ENCODE peak calls at places on chromosomes 5 and 9, in ten cellular contexts. F is fibroblast of pulmonary artery, R is fibroblast of mammary gland, B is body of pancreas, G is OCI-LY7, I is prostate gland, E is fibroblast of lung, P is BJ, O is AG10803, J is uterus. V is an unnamed sample.

GRCh38 chr9:132061526-132061925 is 18.1 kb downstream of the MED27 start:
- DNase-seq in G (no peak), O (no peak), B (no peak), E (no peak), F (no peak), I (no peak), P (no peak), J (no peak), R (no peak), V (no peak)

GRCh38 chr9:125992557-125992956 is 245.4 kb downstream of the PBX3 start:
- DNase-seq in O (no peak), G (no peak), F (no peak), P (no peak), J (no peak), R (no peak), E (no peak), B (no peak), I (no peak), V (no peak)

GRCh38 chr5:40691894-40692293 is 12.2 kb downstream of the PTGER4 start:
- DNase-seq in R (no peak), G (no peak), O (no peak), E (no peak), B (no peak), J (no peak), F (no peak), I (no peak), P (no peak), V (no peak)

GRCh38 chr5:103894882-103895281 is 332.3 kb upstream of the NUDT12 start:
- DNase-seq in R (peak; percentile 2), J (no peak), E (peak; percentile 44), O (peak; percentile 25), F (no peak), I (no peak), B (no peak), P (peak; percentile 22), G (no peak), V (no peak)

GRCh38 chr9:26219961-26220360 is 541.7 kb upstream of the TUSC1 start:
- DNase-seq in F (peak; percentile 5), R (peak; percentile 28), E (no peak), B (no peak), G (no peak), I (no peak), O (no peak), J (no peak), P (no peak), V (no peak)

GRCh38 chr5:117220730-117221129 is 646.1 kb upstream of the SEMA6A start:
- DNase-seq in F (peak; percentile 35), P (no peak), B (no peak), I (no peak), G (no peak), O (no peak), R (no peak), J (no peak), E (peak; percentile 12), V (no peak)

GRCh38 chr5:77356740-77357139 is 135.4 kb downstream of the WDR41 start:
- DNase-seq in F (no peak), R (peak; percentile 78), G (no peak), E (peak; percentile 68), O (peak; percentile 68), J (no peak), I (no peak), B (no peak), P (peak; percentile 70), V (peak; percentile 66)

GRCh38 chr5:181205735-181206401 is 872 bp upstream of the TRIM7 start:
- DNase-seq in P (no peak), R (no peak), G (no peak), F (peak; percentile 41), I (no peak), E (peak; percentile 39), J (no peak), O (no peak), B (no peak), V (no peak)

GRCh38 chr9:15381491-15381890 is 41.2 kb upstream of the SNAPC3 start:
- DNase-seq in F (no peak), R (no peak), P (no peak), J (no peak), I (no peak), O (no peak), B (no peak), G (no peak), E (no peak), V (no peak)

GRCh38 chr5:31824886-31825774 is 186.2 kb downstream of the PDZD2 start:
- DNase-seq in F (peak; percentile 76), R (peak; percentile 71), E (peak; percentile 42), G (peak; percentile 80), P (peak; percentile 8), J (peak; percentile 58), I (peak; percentile 65), O (peak; percentile 60), B (peak; percentile 48), V (peak; percentile 42)

GRCh38 chr5:168974081-168974480 is 326.9 kb downstream of the SLIT3 start:
- DNase-seq in F (no peak), R (peak; percentile 11), P (no peak), G (no peak), B (no peak), E (peak; percentile 53), J (no peak), I (no peak), O (peak; percentile 28), V (no peak)

GRCh38 chr5:61114441-61114840 is 47.8 kb downstream of the SMIM15 start:
- DNase-seq in E (no peak), J (no peak), G (no peak), P (no peak), O (no peak), F (no peak), R (no peak), I (no peak), B (no peak), V (no peak)

GRCh38 chr5:124812771-124813358 is 66.4 kb upstream of the ZNF608 start:
- DNase-seq in I (no peak), F (no peak), B (no peak), G (no peak), E (no peak), J (no peak), O (no peak), R (no peak), P (no peak), V (no peak)

GRCh38 chr9:114246558-114246957 is 76.3 kb upstream of the ORM1 start:
- DNase-seq in F (no peak), P (peak; percentile 79), I (no peak), G (no peak), B (no peak), J (no peak), O (peak; percentile 91), R (no peak), E (peak; percentile 56), V (no peak)

DNA sequence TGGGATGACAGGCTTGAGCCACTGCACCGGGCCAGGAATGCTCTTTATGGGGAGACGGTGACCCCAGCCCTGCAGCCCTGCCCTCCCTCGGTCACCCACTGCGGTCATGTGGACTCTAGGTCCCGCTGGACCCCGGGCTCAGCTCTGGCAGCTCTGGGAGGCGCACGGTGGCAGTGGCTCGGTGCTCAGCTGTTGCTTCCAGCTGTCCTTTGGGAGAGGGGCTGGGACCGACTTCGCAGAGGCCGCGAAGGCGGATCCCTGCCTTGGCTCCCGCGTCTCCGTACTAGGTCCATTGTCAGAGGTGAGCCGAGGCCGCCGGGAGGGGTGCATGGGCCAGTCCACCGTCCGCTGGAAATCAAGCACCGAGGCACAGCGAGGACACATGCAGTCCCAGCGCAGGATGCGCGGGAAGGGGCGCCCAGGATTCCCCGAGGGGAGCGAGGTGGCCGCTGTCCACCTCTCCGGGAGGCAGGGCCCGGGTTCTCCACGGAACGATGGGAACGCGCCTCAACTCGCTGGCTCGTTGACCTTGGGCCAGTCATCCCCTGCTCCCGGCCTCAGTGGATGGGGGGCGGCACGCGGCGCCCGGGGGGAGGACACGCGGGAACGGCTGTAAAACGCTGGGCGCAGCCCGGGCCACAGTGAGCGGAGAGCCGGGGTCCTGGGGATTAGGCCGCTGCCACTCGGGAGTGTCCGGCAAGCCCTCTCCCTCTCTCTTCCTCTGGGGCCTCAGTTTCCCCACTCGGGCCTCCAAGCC is 734 bp downstream of the GBGT1 start:
- DNase-seq in J (no peak), F (no peak), P (no peak), B (no peak), G (no peak), I (no peak), O (no peak), E (no peak), R (no peak), V (no peak)
- H3K4me3 ChIP-seq in J (peak overlapping the region; percentile 61), F (peak overlapping the region; percentile 58), P (peak overlapping the region; percentile 67), B (peak overlapping the region; percentile 51), G (peak overlapping the region; percentile 61), I (peak overlapping the region; percentile 57), O (peak overlapping the region; percentile 62), E (peak overlapping the region; percentile 47), R (peak overlapping the region; percentile 47), V (no peak overlapping the region)

GRCh38 chr5:147675168-147675567 is 107.4 kb downstream of the JAKMIP2 start:
- DNase-seq in E (no peak), B (no peak), G (no peak), R (no peak), P (no peak), J (no peak), O (no peak), F (no peak), I (no peak), V (no peak)
- TF ChIP-seq CTCF in E (no peak), B (peak; percentile 24), G (no peak), R (no peak), P (no peak), J (no peak), O (no peak), F (no peak), I (no peak), V (peak; percentile 36)

DNA sequence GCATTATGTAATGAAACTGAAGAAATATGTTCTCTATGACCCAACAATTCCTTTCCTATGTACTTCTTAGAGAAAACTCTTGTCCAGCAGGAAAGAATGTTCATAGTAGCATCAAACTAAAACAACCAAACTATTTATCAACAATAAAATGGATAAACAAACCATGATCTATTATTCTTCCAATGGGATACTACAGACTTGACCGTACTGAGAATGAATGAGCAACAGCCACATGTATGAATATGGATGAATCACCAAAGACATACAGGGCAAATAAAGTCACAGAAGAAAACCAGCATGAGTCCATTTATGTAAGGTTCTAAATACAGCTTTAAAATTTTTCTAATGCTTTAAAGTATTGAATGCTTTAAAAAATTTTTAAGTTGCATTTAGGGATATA is 73.6 kb upstream of the SUSD1 start:
- DNase-seq in R (peak; percentile 59), G (no peak), F (peak; percentile 48), E (peak; percentile 54), O (peak; percentile 47), J (no peak), P (no peak), I (no peak), B (no peak), V (no peak)
- H3K4me3 ChIP-seq in R (no peak overlapping the region), G (no peak overlapping the region), F (peak overlapping the region; percentile 21), E (no peak overlapping the region), O (no peak overlapping the region), J (no peak overlapping the region), P (no peak overlapping the region), I (no peak overlapping the region), B (no peak overlapping the region), V (no peak overlapping the region)

DNA sequence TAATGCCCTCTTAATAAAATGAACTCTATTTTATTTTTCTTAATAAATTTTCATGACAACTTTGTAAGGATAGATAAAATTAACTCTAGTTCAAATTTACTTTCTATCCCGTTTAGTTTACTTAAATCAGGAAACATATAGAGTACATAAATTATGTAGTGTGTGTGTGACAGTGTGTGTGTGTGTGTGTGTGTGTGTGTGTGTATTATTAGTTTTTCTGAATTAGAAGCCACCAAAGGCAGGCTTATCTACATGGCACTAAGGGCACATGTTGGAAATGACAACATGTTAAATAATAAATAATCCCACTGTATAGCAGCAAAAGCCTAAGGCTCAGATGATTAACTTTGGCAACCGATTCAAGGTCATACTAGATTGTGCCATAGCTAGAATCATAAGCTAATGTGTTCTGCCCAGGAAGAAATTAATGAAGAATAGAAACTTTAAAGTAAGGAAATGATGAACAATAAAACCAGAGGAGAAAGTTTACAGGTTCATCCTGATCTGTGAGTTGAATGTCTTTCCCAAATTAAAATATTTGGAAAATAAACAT is 54.6 kb downstream of the MEGF9 start:
- DNase-seq in J (no peak), F (no peak), E (no peak), P (no peak), O (no peak), R (no peak), G (no peak), B (no peak), I (no peak), V (no peak)
- TF ChIP-seq CTCF in J (no peak), F (no peak), E (no peak), P (no peak), O (no peak), R (no peak), G (no peak), B (no peak), I (no peak), V (no peak)